ENCODE peak calls at places on chromosomes 4 and X, in four cellular contexts. E, G, V and X are unnamed samples.

GRCh38 chr4:14254252-14254651 is 626.7 kb upstream of the BOD1L1 start:
- DNase-seq in E (peak), G (no peak), V (peak), X (no peak)

GRCh38 chrX:45801554-45801953 is 600.9 kb upstream of the DIPK2B start:
- DNase-seq in E (peak), G (no peak), V (no peak), X (no peak)

GRCh38 chr4:186264660-186265059 is 1.3 kb upstream of the F11 start:
- DNase-seq in E (no peak), G (no peak), V (no peak), X (no peak)

GRCh38 chrX:136856050-136856449 is 24.5 kb downstream of the RBMX start:
- DNase-seq in E (no peak), G (no peak), V (no peak), X (no peak)

GRCh38 chr4:40736910-40737309 is 12.8 kb upstream of the NSUN7 start:
- DNase-seq in E (peak), G (peak), V (peak), X (no peak)

GRCh38 chr4:121977251-121978168 is 25.6 kb upstream of the TRPC3 start:
- DNase-seq in E (no peak), G (no peak), V (no peak), X (peak)

GRCh38 chrX:8971116-8971515 is 62.8 kb downstream of the FAM9B start:
- DNase-seq in E (peak), G (peak), V (peak), X (no peak)

GRCh38 chrX:133550665-133551064 is 135.4 kb upstream of the GPC4 start:
- DNase-seq in E (no peak), G (no peak), V (no peak), X (no peak)

GRCh38 chr4:128286474-128287158 is 997 bp downstream of the PGRMC2 start:
- DNase-seq in E (peak), G (peak), V (peak), X (no peak)

GRCh38 chrX:9786839-9787635 is 808 bp downstream of the SHROOM2 start:
- DNase-seq in E (peak), G (no peak), V (no peak), X (no peak)

GRCh38 chrX:132532955-132533354 is 44.1 kb upstream of the MBNL3 start:
- DNase-seq in E (no peak), G (peak), V (no peak), X (no peak)

GRCh38 chrX:135295238-135295943 is 13.9 kb upstream of the ETDC start:
- DNase-seq in E (peak), G (no peak), V (no peak), X (peak)

GRCh38 chr4:97587912-97588311 is 555.4 kb downstream of the STPG2 start:
- DNase-seq in E (no peak), G (no peak), V (no peak), X (no peak)

GRCh38 chr4:109952612-109953011 is 39.9 kb downstream of the EGF start:
- DNase-seq in E (no peak), G (no peak), V (no peak), X (no peak)

GRCh38 chr4:134276476-134276875 is 74.9 kb upstream of the PABPC4L start:
- DNase-seq in E (no peak), G (no peak), V (no peak), X (no peak)

GRCh38 chr4:3706111-3706511 is 60.1 kb upstream of the ADRA2C start:
- DNase-seq in E (no peak), G (no peak), V (no peak), X (no peak)
- TF ChIP-seq PBX3 in E (no peak), G (no peak), V (no peak), X (no peak)

DNA sequence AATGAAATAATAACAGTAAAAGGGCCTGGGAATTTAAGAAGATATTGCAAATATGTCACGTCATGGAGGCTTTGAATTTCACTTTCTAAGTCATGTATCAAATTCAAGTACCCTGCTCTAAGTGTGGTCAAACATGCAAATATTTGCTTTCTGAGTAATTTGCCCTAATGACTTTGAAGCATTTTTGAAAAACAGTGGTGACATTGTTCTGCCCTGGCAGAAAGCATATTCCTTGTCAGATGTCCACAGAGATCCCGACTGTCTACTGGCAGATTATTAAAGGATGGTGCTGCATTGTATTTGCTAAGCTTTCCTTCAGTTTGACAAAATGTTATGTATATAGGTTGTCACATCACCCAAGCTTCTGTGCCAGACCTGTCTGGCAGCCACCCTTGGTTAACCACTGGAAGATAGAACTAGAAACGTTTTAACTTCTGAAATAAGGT is 92.5 kb downstream of the ANK2 start:
- DNase-seq in E (no peak), G (peak), V (no peak), X (no peak)
- TF ChIP-seq PBX3 in E (peak), G (no peak), V (no peak), X (no peak)

DNA sequence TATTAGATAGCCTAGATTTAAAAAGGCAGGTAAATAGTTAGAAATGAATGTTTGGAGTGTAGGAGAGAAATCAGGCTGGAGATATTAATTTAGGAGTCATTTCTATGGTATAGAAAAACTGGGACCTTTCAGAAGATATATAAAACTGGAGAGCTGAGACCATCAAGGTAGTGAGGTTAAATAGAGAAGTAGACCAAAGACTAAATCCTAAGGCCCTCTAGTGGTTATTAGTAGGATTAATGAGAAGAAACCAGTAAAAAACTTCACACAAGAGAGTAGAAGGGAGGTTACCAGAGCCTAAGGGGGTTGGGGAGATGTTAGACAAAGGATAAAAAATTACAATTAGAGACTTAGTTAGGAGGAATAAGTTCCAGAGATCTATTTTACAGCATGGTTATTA is 351.0 kb upstream of the SPANXN1 start:
- DNase-seq in E (peak), G (no peak), V (no peak), X (no peak)
- TF ChIP-seq PBX3 in E (no peak), G (no peak), V (no peak), X (no peak)

DNA sequence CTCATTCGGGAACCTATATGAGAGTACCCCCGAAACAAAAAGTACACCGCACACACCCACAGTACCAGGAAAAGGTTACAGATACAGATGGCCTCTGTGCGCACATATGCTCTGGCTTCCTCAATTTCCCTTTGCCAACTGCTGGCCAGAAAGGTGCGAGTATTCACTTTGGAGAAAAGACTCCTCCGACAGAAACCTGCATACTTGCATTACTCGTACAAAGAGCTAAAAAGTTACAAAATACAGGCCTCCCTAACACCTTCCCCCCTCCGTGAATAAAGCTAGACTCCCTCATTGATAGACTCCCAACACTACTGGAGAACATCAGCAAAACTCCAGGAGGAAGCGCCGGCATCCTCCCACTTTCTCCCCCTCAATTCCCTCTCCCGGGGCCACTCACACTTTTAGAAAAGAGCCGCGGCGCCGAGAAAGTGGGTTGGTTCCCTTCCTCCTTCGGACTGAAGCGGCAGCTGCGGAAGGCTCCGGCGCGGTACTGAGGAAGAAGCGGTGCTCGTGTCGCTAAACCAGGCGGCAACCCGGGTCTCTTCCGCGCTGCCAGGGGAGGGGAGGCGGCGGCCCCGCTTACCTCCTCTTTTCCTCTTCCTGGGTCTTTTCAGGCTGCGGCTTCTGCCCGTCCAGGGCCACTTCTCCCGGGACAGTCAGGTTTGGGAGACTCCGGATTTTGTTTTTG is 1.2 kb downstream of the FBXW7 start:
- DNase-seq in E (peak), G (no peak), V (no peak), X (no peak)
- TF ChIP-seq PBX3 in E (no peak), G (no peak), V (no peak), X (no peak)

GRCh38 chr4:64784125-64784524 is 374.9 kb upstream of the TECRL start:
- DNase-seq in E (no peak), G (no peak), V (no peak), X (no peak)
- TF ChIP-seq PBX3 in E (no peak), G (no peak), V (no peak), X (no peak)